ENCODE peak calls at places on chromosomes 16 and 17, in six cellular contexts. T is activated CD8-positive, alpha-beta memory T cell treated with anti-CD3 and anti-CD28 coated beads, Interleukin-2, amount 50 U/mL, for 48 hours; S is neural crest cell; V is LNCaP clone FGC; B is EL; Q is neural progenitor cell. A is an unnamed sample.

GRCh38 chr16:31505483-31505882 is 2.7 kb downstream of the RUSF1 start:
- DNase-seq in Q (no peak), T (no peak), B (no peak), S (no peak), V (no peak), A (no peak)

GRCh38 chr16:47045023-47045422 is 71.5 kb upstream of the DNAJA2 start:
- DNase-seq in T (no peak), Q (no peak), S (no peak), V (no peak), B (peak; percentile 34), A (no peak)

GRCh38 chr16:17773698-17774101 is 302.9 kb upstream of the XYLT1 start:
- DNase-seq in T (no peak), Q (peak; percentile 11), V (peak; percentile 36), B (no peak), S (no peak), A (no peak)

GRCh38 chr16:4233431-4233830 is 8.4 kb downstream of the SRL start:
- DNase-seq in B (peak; percentile 32), S (no peak), T (no peak), Q (no peak), V (no peak), A (no peak)

GRCh38 chr17:34337701-34338100 is 18.5 kb downstream of the CCL8 start:
- DNase-seq in B (no peak), Q (no peak), V (no peak), T (no peak), S (no peak), A (no peak)

GRCh38 chr16:12685806-12686205 is 117.9 kb downstream of the CPPED1 start:
- DNase-seq in T (no peak), V (no peak), B (no peak), Q (no peak), S (no peak), A (no peak)

GRCh38 chr17:45653616-45654015 is 130.5 kb upstream of the CRHR1 start:
- DNase-seq in T (no peak), B (no peak), V (no peak), S (no peak), Q (no peak), A (no peak)

GRCh38 chr16:3028716-3029319 is 5.0 kb downstream of the THOC6 start:
- DNase-seq in V (no peak), S (no peak), B (no peak), Q (no peak), T (no peak), A (peak; percentile 63)

GRCh38 chr17:17387461-17388362 is 84.5 kb downstream of the NT5M start:
- DNase-seq in V (peak; percentile 3), B (no peak), T (peak; percentile 63), Q (peak; percentile 45), S (no peak), A (peak; percentile 86)

GRCh38 chr16:85448557-85449194 is 164.4 kb upstream of the GSE1 start:
- DNase-seq in S (no peak), T (no peak), B (no peak), Q (no peak), V (no peak), A (no peak)

GRCh38 chr17:44558349-44559287 is 1.3 kb downstream of the FZD2 start:
- DNase-seq in B (peak; percentile 57), V (no peak), S (no peak), Q (peak; percentile 47), T (no peak), A (no peak)

GRCh38 chr17:50070908-50071680 is 15.2 kb downstream of the ITGA3 start:
- DNase-seq in S (no peak), Q (no peak), B (no peak), V (no peak), T (no peak), A (no peak)

GRCh38 chr16:33877-34707 is 19.3 kb downstream of the POLR3K start:
- DNase-seq in S (no peak), T (no peak), B (no peak), Q (no peak), V (no peak), A (peak; percentile 79)

GRCh38 chr16:81279375-81279774 is 35.4 kb upstream of the GAN start:
- DNase-seq in S (no peak), Q (no peak), T (no peak), V (no peak), B (peak; percentile 37), A (no peak)

GRCh38 chr16:82987767-82988166 is 361.0 kb downstream of the CDH13 start:
- DNase-seq in S (no peak), Q (no peak), V (no peak), T (no peak), B (no peak), A (no peak)

GRCh38 chr17:37797206-37797605 is 52.3 kb upstream of the HNF1B start:
- DNase-seq in T (no peak), B (no peak), S (no peak), Q (no peak), V (no peak), A (no peak)

GRCh38 chr17:1008008-1008761 is 11.3 kb downstream of the TIMM22 start:
- DNase-seq in Q (no peak), V (no peak), T (no peak), B (no peak), S (no peak), A (no peak)

GRCh38 chr17:69406906-69407305 is 7.6 kb upstream of the MAP2K6 start:
- DNase-seq in V (no peak), Q (no peak), T (no peak), S (no peak), B (no peak), A (no peak)

GRCh38 chr17:77875881-77876509 is 82.5 kb upstream of the TNRC6C start:
- DNase-seq in T (no peak), V (no peak), B (peak; percentile 85), Q (no peak), S (no peak), A (no peak)

GRCh38 chr17:40646791-40647548 is 648 bp downstream of the SMARCE1 start:
- DNase-seq in T (no peak), S (peak; percentile 32), B (peak; percentile 51), V (no peak), Q (peak; percentile 62), A (peak; percentile 50)

GRCh38 chr17:82170412-82170961 is 42.2 kb downstream of the CCDC57 start:
- DNase-seq in S (no peak), B (no peak), Q (no peak), V (no peak), T (no peak), A (no peak)

GRCh38 chr17:236641-237405 is 55.4 kb upstream of the DOC2B start:
- DNase-seq in Q (no peak), S (no peak), V (no peak), T (no peak), B (no peak), A (no peak)

GRCh38 chr17:10295728-10296343 is 77.0 kb downstream of the MYH13 start:
- DNase-seq in S (peak; percentile 60), B (peak; percentile 61), Q (peak; percentile 78), T (peak; percentile 57), V (peak; percentile 46), A (peak; percentile 75)

GRCh38 chr17:81349397-81350319 is 45.6 kb upstream of the BAHCC1 start:
- DNase-seq in T (no peak), B (peak; percentile 41), Q (no peak), V (no peak), S (no peak), A (peak; percentile 97)

A was measured in WERI-Rb-1.